ENCODE peak calls at places on chromosomes 1 and 21, in seven cellular contexts. B is transverse colon, R is HCT116, F is ovary, U is testis, L is A549, I is sigmoid colon. T is an unnamed sample.

GRCh38 chr1:167899253-167899681 is 14.7 kb downstream of the ADCY10 start:
- DNase-seq in R (no peak), B (no peak), F (peak; percentile 14), L (no peak), U (no peak), I (peak; percentile 71), T (no peak)

GRCh38 chr1:42735056-42735455 is 5.0 kb downstream of the CLDN19 start:
- DNase-seq in I (no peak), F (no peak), U (no peak), R (no peak), L (no peak), B (no peak), T (no peak)

GRCh38 chr1:21278208-21278861 is 11.9 kb downstream of the ECE1 start:
- DNase-seq in B (no peak), F (peak; percentile 59), R (no peak), L (no peak), I (peak; percentile 66), U (peak; percentile 81), T (no peak)

GRCh38 chr1:169511339-169512028 is 25.7 kb upstream of the SLC19A2 start:
- DNase-seq in F (peak; percentile 38), L (no peak), I (peak; percentile 80), U (peak; percentile 46), B (no peak), R (no peak), T (no peak)

GRCh38 chr21:28464095-28464494 is 528.6 kb downstream of the LTN1 start:
- DNase-seq in B (no peak), F (no peak), I (no peak), U (no peak), L (no peak), R (no peak), T (no peak)

GRCh38 chr1:92439291-92439690 is 47.4 kb downstream of the GFI1 start:
- DNase-seq in U (no peak), F (no peak), L (no peak), I (no peak), B (no peak), R (no peak), T (no peak)

GRCh38 chr1:156162430-156163037 is 9.1 kb downstream of the SEMA4A start:
- DNase-seq in U (no peak), R (no peak), F (no peak), B (no peak), L (no peak), I (no peak), T (no peak)

GRCh38 chr1:41109316-41110263 is 88.1 kb upstream of the SLFNL1 start:
- DNase-seq in U (peak; percentile 64), F (peak; percentile 71), B (peak; percentile 20), I (peak; percentile 85), R (peak; percentile 75), L (peak; percentile 38), T (peak; percentile 34)

GRCh38 chr1:179709841-179710329 is 33.2 kb upstream of the FAM163A start:
- DNase-seq in U (no peak), B (no peak), F (no peak), I (no peak), R (no peak), L (no peak), T (no peak)

GRCh38 chr1:223039990-223040389 is 103.1 kb downstream of the TLR5 start:
- DNase-seq in F (no peak), U (no peak), L (no peak), R (no peak), I (no peak), B (no peak), T (no peak)

GRCh38 chr1:8437286-8437685 is 119.4 kb downstream of the SLC45A1 start:
- DNase-seq in U (no peak), F (no peak), B (no peak), L (no peak), R (no peak), I (no peak), T (no peak)

GRCh38 chr21:16514316-16514715 is 784.5 kb downstream of the USP25 start:
- DNase-seq in U (no peak), B (no peak), L (no peak), R (no peak), F (no peak), I (no peak), T (no peak)

GRCh38 chr1:21815724-21816311 is 3.8 kb downstream of the LDLRAD2 start:
- DNase-seq in I (peak; percentile 70), B (peak; percentile 17), L (no peak), U (no peak), F (no peak), R (no peak), T (no peak)

GRCh38 chr1:85495556-85495955 is 30.6 kb upstream of the DDAH1 start:
- DNase-seq in I (no peak), U (no peak), B (peak; percentile 12), F (no peak), L (peak; percentile 4), R (peak; percentile 19), T (no peak)

GRCh38 chr1:236753554-236753953 is 41.5 kb upstream of the MTR start:
- DNase-seq in L (peak; percentile 21), F (no peak), U (peak; percentile 41), R (peak; percentile 56), B (no peak), I (no peak), T (peak; percentile 19)

GRCh38 chr21:44070391-44070790 is 36.8 kb upstream of the PWP2 start:
- DNase-seq in B (no peak), I (no peak), L (no peak), R (no peak), F (no peak), U (no peak), T (no peak)

GRCh38 chr1:6490181-6491075 is 1.0 kb downstream of the PLEKHG5 start:
- DNase-seq in I (no peak), B (peak; percentile 84), R (peak; percentile 59), L (peak; percentile 62), F (peak; percentile 57), U (peak; percentile 78), T (peak; percentile 44)

GRCh38 chr1:66478116-66478515 is 55.8 kb upstream of the SGIP1 start:
- DNase-seq in B (no peak), U (no peak), I (no peak), L (peak; percentile 3), R (no peak), F (no peak), T (no peak)

GRCh38 chr1:179298952-179299351 is 5.4 kb downstream of the SOAT1 start:
- DNase-seq in U (no peak), F (no peak), L (no peak), B (no peak), I (no peak), R (no peak), T (no peak)

GRCh38 chr1:49356594-49356993 is 579.9 kb upstream of the BEND5 start:
- DNase-seq in R (no peak), I (no peak), B (no peak), U (no peak), L (no peak), F (no peak), T (no peak)

GRCh38 chr1:181077576-181078242 is 10.8 kb upstream of the IER5 start:
- DNase-seq in I (no peak), B (no peak), R (no peak), L (no peak), F (no peak), U (no peak), T (no peak)

GRCh38 chr1:225871374-225872074 is 10.7 kb downstream of the TMEM63A start:
- DNase-seq in I (no peak), R (no peak), B (no peak), F (no peak), U (no peak), L (peak; percentile 66), T (no peak)

GRCh38 chr1:58608297-58608696 is 31.2 kb upstream of the TACSTD2 start:
- DNase-seq in U (no peak), I (no peak), L (no peak), B (no peak), R (no peak), F (no peak), T (no peak)

GRCh38 chr1:151606384-151606783 is 5.5 kb upstream of the SNX27 start:
- DNase-seq in I (no peak), U (no peak), B (peak; percentile 40), R (peak; percentile 29), L (no peak), F (no peak), T (no peak)
- TF ChIP-seq POLR2A in I (no peak), U (no peak), B (peak; percentile 61), R (no peak), L (no peak), F (no peak), T (no peak)

DNA sequence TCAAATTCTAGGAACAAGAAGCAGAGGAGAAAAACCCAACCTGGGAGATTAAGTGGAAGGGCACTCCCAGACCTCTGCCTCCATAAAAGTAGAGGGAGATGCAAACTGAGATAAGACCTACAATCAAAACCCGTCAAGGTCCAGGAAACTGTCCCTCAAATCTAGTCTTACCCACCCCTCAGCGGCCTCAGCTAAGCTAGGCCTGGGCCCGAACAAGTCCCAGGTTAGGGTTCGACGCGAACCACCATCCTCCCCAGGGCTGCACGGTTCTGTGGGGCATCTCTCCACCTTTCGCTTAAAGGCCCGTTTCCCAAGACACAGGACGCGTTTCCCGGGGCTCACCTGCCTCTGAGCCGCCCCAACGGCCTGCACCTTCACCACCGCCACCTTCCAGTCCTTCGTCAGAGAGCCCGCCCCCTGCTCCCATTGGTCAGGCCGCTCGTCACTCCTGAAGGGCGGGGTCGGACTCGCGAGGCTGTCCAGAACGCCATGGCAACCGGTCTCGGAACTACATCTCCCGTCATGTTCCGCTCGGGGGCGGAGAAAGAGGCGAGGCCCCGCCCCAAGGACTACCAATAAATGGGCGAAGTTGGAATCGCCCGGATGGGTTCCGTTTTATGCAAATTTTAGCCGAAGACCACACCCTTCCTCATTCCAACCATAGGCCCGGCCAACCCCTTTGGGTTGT is at the start of gene CRYZL1:
- DNase-seq in R (peak; percentile 99), L (peak; percentile 75), U (peak; percentile 100), B (peak; percentile 100), F (peak; percentile 100), I (peak; percentile 100), T (peak; percentile 100)
- TF ChIP-seq POLR2A in R (peak; percentile 62), L (peak; percentile 75), U (peak; percentile 50), B (peak; percentile 80), F (peak; percentile 57), I (no peak), T (peak; percentile 75)

GRCh38 chr1:38283736-38284470 is 237.3 kb upstream of the POU3F1 start:
- DNase-seq in B (no peak), U (no peak), R (no peak), I (no peak), F (no peak), L (no peak), T (no peak)
- TF ChIP-seq POLR2A in B (no peak), U (no peak), R (no peak), I (no peak), F (no peak), L (no peak), T (no peak)

DNA sequence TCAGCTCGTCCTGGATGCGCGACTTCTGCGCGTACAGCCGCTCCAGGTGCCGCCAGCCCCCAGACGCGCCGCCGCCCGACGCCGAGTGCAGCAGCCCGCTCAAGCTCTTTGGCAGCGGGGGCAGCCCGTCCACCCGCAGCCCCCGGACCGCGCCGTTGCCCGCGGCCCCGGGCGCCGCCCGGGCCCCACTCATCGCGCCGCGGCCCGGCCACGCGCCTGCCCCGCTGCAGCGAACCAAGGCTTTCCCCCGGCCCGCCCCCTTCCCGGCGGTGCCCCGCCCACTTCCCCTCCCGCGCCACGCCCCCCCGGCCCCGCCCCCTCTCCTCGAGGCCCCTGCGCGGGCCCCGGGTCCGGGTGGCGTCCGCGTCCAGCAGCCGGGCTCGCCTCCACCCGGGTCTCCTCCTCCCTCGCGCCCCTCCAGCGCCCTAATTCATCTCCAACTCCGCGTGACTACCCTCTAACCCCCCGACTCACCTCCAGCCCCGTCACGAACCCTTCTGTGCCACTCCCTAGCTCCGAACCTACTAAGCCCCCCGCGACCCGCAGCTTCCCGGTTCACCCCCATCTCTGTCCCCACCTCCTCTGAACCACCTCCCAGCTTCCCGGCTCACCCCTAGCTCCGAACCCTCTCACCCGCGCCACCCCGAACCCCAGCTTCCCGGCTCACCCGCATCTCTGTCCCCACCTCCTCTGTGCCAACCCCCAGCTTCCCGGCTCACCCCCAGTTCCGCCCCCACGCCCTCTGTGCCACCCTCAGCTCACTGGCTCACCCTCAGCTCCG is at the start of gene FAM89A:
- DNase-seq in R (peak; percentile 4), B (peak; percentile 72), I (peak; percentile 71), L (peak; percentile 72), F (peak; percentile 73), U (peak; percentile 63), T (peak; percentile 89)
- TF ChIP-seq POLR2A in R (peak; percentile 86), B (no peak), I (no peak), L (peak; percentile 57), F (peak; percentile 15), U (no peak), T (peak; percentile 23)

T was measured in erythroblast.